ENCODE peak calls at places on chromosome X, in seven cellular contexts. X, B, S, N, Q, O and K are unnamed samples.

GRCh38 chrX:11728556-11728955 is 29.5 kb upstream of the MSL3 start:
- DNase-seq in O (no peak), B (no peak), S (no peak), X (no peak), N (no peak), Q (no peak), K (no peak)

GRCh38 chrX:28108186-28108945 is 127.1 kb upstream of the DCAF8L1 start:
- DNase-seq in X (no peak), N (no peak), Q (no peak), B (no peak), S (no peak), O (no peak), K (no peak)

GRCh38 chrX:37349131-37350033 is at the start of gene PRRG1:
- DNase-seq in N (peak; percentile 80), Q (peak; percentile 83), S (no peak), O (peak; percentile 64), X (peak; percentile 73), B (peak; percentile 83), K (peak; percentile 67)

GRCh38 chrX:112677167-112677566 is 2.6 kb downstream of the LHFPL1 start:
- DNase-seq in Q (peak; percentile 36), B (no peak), X (no peak), S (no peak), O (no peak), N (no peak), K (no peak)

GRCh38 chrX:72061091-72061490 is 70.6 kb downstream of the RTL5 start:
- DNase-seq in O (no peak), X (no peak), B (no peak), S (no peak), Q (no peak), N (no peak), K (no peak)

GRCh38 chrX:42096262-42096939 is 173.0 kb upstream of the CASK start:
- DNase-seq in N (peak; percentile 77), B (peak; percentile 7), Q (peak; percentile 96), S (no peak), O (no peak), X (no peak), K (peak; percentile 5)

GRCh38 chrX:21963226-21963625 is 22.7 kb downstream of the SMS start:
- DNase-seq in S (no peak), O (no peak), N (no peak), X (no peak), B (no peak), Q (no peak), K (no peak)

GRCh38 chrX:10178866-10179463 is 22.2 kb downstream of the CLCN4 start:
- DNase-seq in O (no peak), S (no peak), X (no peak), B (peak; percentile 71), N (no peak), Q (no peak), K (no peak)

GRCh38 chrX:1935805-1936204 is 320.9 kb downstream of the ASMT start:
- DNase-seq in O (no peak), N (no peak), X (no peak), Q (no peak), S (no peak), B (no peak), K (no peak)

GRCh38 chrX:115560978-115561604 is at the start of gene PLS3:
- DNase-seq in O (peak; percentile 85), Q (peak; percentile 83), X (peak; percentile 81), S (no peak), B (no peak), N (peak; percentile 94), K (peak; percentile 77)

GRCh38 chrX:77446029-77446585 is 1.1 kb upstream of the FGF16 start:
- DNase-seq in O (no peak), S (no peak), B (no peak), X (peak; percentile 82), N (no peak), Q (no peak), K (no peak)

GRCh38 chrX:56765816-56766553 is 36.9 kb downstream of the NBDY start:
- DNase-seq in Q (no peak), N (no peak), X (no peak), S (no peak), B (no peak), O (no peak), K (no peak)
- TF ChIP-seq RFX5 in Q (no peak), N (no peak), X (no peak), S (no peak), B (no peak), O (no peak), K (no peak)

GRCh38 chrX:3548743-3549441 is 164.6 kb downstream of the PRKX start:
- DNase-seq in X (no peak), N (peak; percentile 58), O (peak; percentile 14), Q (peak; percentile 79), B (no peak), S (no peak), K (peak; percentile 0)
- TF ChIP-seq RFX5 in X (no peak), N (no peak), O (no peak), Q (no peak), B (no peak), S (no peak), K (no peak)

DNA sequence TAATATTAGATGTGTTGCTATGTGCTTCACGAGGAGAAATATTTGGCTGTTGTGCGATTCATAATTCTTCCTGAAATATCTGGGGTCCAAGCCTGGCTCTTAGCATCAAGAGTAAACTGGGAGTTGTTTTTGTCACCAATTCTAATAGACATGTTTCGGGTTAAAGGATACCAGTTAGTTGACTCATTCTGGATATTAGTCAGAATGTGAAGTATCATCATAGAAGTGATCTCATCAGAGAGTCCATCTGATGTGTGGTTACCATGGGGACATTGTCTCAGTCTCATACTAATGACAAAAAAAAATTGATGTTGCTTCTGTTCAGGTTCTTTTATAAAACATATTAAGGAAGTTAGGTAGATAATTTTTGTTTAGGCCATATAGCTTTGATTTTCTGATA is 57.2 kb upstream of the MTMR1 start:
- DNase-seq in N (peak; percentile 34), Q (peak; percentile 84), S (peak; percentile 5), X (no peak), B (no peak), O (no peak), K (no peak)
- TF ChIP-seq RFX5 in N (no peak), Q (no peak), S (no peak), X (no peak), B (no peak), O (no peak), K (no peak)

DNA sequence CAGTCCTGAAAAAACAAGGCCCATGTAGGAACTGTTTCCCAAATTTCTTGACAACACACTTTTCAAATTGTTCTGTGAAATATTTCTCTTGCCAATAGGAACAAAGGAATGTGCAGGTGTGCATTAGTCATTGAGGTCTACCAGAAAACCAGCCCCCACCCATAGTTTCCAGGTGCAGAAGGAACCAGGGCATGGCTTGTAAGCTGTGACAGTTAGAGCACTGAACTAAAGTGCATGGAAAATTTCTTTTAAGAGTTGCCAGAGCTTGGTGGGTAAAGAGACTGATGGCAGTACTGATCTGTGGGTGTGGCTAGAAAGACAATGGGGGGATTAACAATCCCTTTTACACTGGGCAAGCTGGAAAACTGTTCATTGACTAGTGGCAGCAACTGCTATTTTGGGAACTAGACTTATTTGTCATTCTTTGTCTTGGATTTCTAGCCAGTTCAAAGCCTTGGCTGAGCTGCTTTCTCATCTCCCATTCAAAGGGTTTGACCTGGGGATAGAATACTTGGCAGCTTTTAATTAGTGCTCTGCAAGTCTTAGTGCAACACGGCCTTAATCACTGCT is 326.8 kb downstream of the PCDH19 start:
- DNase-seq in N (no peak), S (no peak), B (no peak), O (no peak), X (no peak), Q (no peak), K (no peak)
- TF ChIP-seq RFX5 in N (no peak), S (no peak), B (no peak), O (no peak), X (no peak), Q (no peak), K (no peak)

GRCh38 chrX:40090961-40091360 is 6.8 kb downstream of the BCOR start:
- DNase-seq in O (no peak), N (no peak), Q (no peak), X (no peak), S (no peak), B (no peak), K (no peak)
- TF ChIP-seq RFX5 in O (no peak), N (no peak), Q (no peak), X (no peak), S (no peak), B (no peak), K (no peak)